ENCODE peak calls at places on chromosome 16, in five cellular contexts. D is psoas muscle, M is adrenal gland, W is PC-3, I is uterus. B is an unnamed sample.

GRCh38 chr16:49750341-49751011 is 105.4 kb downstream of the ZNF423 start:
- DNase-seq in D (no peak), M (no peak), W (no peak), I (no peak), B (no peak)

GRCh38 chr16:29994613-29995329 is 646 bp downstream of the HIRIP3 start:
- DNase-seq in D (no peak), M (peak; percentile 63), W (peak; percentile 73), I (peak; percentile 60), B (no peak)

GRCh38 chr16:67481561-67482259 is 753 bp upstream of the ATP6V0D1 start:
- DNase-seq in D (peak; percentile 75), M (peak; percentile 65), W (no peak), I (peak; percentile 59), B (peak; percentile 48)

GRCh38 chr16:5865231-5865630 is 767.6 kb upstream of the EEF2KMT start:
- DNase-seq in D (peak; percentile 53), M (no peak), W (no peak), I (no peak), B (no peak)

GRCh38 chr16:60648260-60648659 is 1388.0 kb downstream of the CDH8 start:
- DNase-seq in D (no peak), M (no peak), W (no peak), I (no peak), B (no peak)

GRCh38 chr16:77223184-77223583 is 24.0 kb downstream of the SYCE1L start:
- DNase-seq in D (no peak), M (no peak), W (peak; percentile 8), I (no peak), B (no peak)

GRCh38 chr16:25950586-25951201 is 258.9 kb downstream of the HS3ST4 start:
- DNase-seq in D (no peak), M (no peak), W (no peak), I (no peak), B (no peak)

GRCh38 chr16:75260856-75261589 is 9.6 kb upstream of the BCAR1 start:
- DNase-seq in D (no peak), M (no peak), W (no peak), I (no peak), B (no peak)

DNA sequence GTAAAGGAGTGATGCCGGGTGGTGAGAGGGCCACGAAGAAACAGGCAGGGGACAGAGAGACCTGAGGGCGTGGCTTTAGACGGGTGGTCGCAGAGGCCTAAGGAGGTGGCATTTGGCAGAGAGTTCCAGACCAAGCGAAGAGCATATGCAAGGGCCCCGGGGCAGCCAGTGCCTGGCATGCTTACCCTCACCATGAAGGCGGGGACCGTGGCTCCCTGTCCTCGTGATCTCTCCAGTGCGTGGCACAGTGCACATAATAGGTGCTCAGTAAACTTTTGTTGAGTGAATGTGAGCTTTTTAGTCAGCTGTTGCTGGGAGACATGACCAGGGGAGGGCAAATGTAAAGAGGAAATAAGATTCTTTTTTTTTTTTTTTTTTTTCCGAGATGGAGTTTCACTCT is 245.6 kb upstream of the GSE1 start:
- DNase-seq in D (no peak), M (no peak), W (no peak), I (no peak), B (no peak)
- H3K4me1 ChIP-seq in D (peaks cover 5% of the 10 kb centered on the region), M (peaks cover 23% of the 10 kb centered on the region), W (peaks cover 2% of the 10 kb centered on the region), I (no peaks in the 10 kb centered on the region), B (peaks cover 33% of the 10 kb centered on the region)

GRCh38 chr16:57349212-57350031 is 9.2 kb upstream of the CCL22 start:
- DNase-seq in D (no peak), M (no peak), W (no peak), I (no peak), B (no peak)
- H3K27ac ChIP-seq in D (no peak overlapping the region), M (no peak overlapping the region), W (no peak overlapping the region), I (no peak overlapping the region), B (no peak overlapping the region)

GRCh38 chr16:87330646-87331045 is 13.5 kb upstream of the C16orf95 start:
- DNase-seq in D (peak; percentile 28), M (no peak), W (no peak), I (no peak), B (no peak)

GRCh38 chr16:87330257-87330624 is 13.0 kb upstream of the C16orf95 start:
- DNase-seq in D (peak; percentile 48), M (no peak), W (no peak), I (no peak), B (no peak)

GRCh38 chr16:87331241-87331801 is 14.1 kb upstream of the C16orf95 start:
- DNase-seq in D (peak; percentile 44), M (no peak), W (no peak), I (no peak), B (no peak)

GRCh38 chr16:87328846-87329245 is 11.7 kb upstream of the C16orf95 start:
- DNase-seq in D (peak; percentile 49), M (no peak), W (no peak), I (no peak), B (no peak)

GRCh38 chr16:87329436-87330256 is 12.5 kb upstream of the C16orf95 start:
- DNase-seq in D (peak; percentile 44), M (no peak), W (no peak), I (no peak), B (no peak)
- H3K36me3 ChIP-seq in D (peaks cover 60% of the 10 kb centered on the region), M (peaks cover 33% of the 10 kb centered on the region), W (no peaks in the 10 kb centered on the region), I (no peaks in the 10 kb centered on the region), B (peaks cover 58% of the 10 kb centered on the region)

DNA sequence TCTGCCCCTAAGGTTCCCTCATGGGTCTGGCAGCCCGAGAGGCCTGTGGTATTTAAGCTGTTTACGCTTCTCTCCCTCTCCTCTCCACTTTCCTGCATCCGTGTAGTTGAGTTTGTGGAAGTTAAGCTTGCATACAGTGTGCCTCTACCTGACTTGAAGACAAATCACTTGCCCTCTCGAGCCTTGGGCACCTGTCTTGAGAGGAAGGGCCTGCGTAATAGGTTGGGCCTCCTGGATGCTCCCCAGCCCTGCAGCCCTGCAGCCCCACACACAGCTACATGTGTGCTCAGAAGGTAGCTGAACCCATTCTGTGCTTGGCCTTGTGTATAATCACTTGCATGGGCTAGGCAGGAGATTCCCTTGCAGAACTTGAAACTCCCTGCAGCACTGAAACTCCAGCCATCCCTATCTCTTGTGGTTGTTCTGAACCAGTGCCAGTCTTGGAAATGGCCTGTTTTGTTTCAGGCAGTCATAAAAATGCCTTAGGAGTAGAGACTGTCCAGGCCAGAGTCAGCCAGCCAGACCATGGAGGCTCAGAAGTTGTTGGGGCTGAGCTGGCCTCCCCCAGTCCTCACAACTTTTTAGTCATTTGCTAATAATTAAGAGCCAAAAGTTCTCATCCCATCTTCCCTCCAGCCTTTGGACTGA is 134.6 kb downstream of the CLEC16A start:
- DNase-seq in D (no peak), M (no peak), W (peak; percentile 36), I (peak; percentile 86), B (no peak)
- H3K4me1 ChIP-seq in D (peaks cover under 1% of the 10 kb centered on the region), M (peaks cover 12% of the 10 kb centered on the region), W (peaks cover 27% of the 10 kb centered on the region), I (peaks cover 26% of the 10 kb centered on the region), B (peaks cover 14% of the 10 kb centered on the region)

DNA sequence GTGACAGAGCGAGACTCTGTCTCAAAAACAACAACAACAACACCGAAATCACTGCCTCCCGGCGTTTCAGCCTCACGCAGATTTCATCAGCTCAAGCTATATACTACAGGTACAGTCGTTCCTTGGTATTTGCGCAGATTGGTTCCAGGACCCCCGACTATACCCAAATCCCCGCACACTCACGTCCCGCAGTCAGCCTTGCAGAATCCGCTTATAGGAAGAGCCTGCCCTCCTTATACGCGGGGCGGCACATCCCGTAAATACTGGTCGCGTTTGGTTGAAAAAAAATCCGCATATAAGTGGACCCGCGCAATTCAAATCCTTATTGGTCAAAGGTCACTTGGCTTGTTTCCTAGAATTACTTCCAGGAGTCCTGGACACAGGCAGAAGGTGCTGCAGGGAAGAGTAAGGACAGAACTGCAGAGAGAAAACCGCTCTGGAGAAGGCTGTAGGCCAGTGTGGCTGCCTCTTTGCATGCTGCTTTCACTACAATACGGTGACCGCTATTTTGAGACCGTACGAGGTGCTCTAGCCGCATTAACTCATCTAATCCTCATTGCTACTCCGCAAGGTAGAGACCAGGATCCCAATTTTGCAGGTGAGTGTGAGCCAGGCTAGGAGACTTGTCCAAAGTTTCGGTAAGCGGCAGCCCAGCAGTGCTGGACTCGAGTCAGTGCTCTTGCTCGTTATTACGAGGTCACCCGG is 718 bp downstream of the NDUFAB1 start:
- DNase-seq in D (no peak), M (no peak), W (no peak), I (no peak), B (no peak)
- H3K27ac ChIP-seq in D (peak overlapping the region; percentile 82), M (peak overlapping the region; percentile 67), W (peak overlapping the region; percentile 61), I (peak overlapping the region; percentile 88), B (peak overlapping the region; percentile 95)